ENCODE peak calls at places on chromosomes 16 and 17, in seven cellular contexts. T, X, U, W, Q, K and D are unnamed samples.

GRCh38 chr16:65015577-65015976 is 106.3 kb downstream of the CDH11 start:
- DNase-seq in K (peak), X (no peak), Q (no peak), U (no peak), T (no peak), W (no peak), D (no peak)

GRCh38 chr17:46841561-46842379 is 9.6 kb upstream of the WNT9B start:
- DNase-seq in X (peak), W (no peak), T (no peak), Q (no peak), K (no peak), U (no peak), D (no peak)

GRCh38 chr17:47801176-47801765 is 20.3 kb downstream of the OSBPL7 start:
- DNase-seq in X (no peak), W (no peak), K (no peak), T (no peak), U (no peak), Q (no peak), D (no peak)

GRCh38 chr17:69870091-69870530 is 204.9 kb upstream of the KCNJ16 start:
- DNase-seq in U (no peak), K (peak), W (peak), T (peak), X (no peak), Q (no peak), D (no peak)

GRCh38 chr17:51435641-51436091 is 175.3 kb downstream of the UTP18 start:
- DNase-seq in T (peak), X (peak), Q (no peak), K (no peak), U (no peak), W (no peak), D (peak)

GRCh38 chr16:2159052-2159838 is 3.7 kb downstream of the TRAF7 start:
- DNase-seq in X (no peak), T (no peak), U (peak), K (peak), W (no peak), Q (peak), D (no peak)

GRCh38 chr17:76360461-76360860 is 6.7 kb upstream of the PRPSAP1 start:
- DNase-seq in W (no peak), U (no peak), T (no peak), X (no peak), Q (no peak), K (no peak), D (no peak)

GRCh38 chr17:21283482-21284318 is 811 bp upstream of the MAP2K3 start:
- DNase-seq in X (peak), W (no peak), U (peak), Q (peak), T (no peak), K (no peak), D (no peak)

GRCh38 chr16:1109648-1110047 is 13.6 kb upstream of the C1QTNF8 start:
- DNase-seq in U (no peak), Q (no peak), K (no peak), X (no peak), T (no peak), W (no peak), D (no peak)

GRCh38 chr17:75758131-75758905 is 6.7 kb downstream of the GALK1 start:
- DNase-seq in Q (no peak), X (no peak), U (no peak), K (no peak), T (no peak), W (no peak), D (no peak)

GRCh38 chr17:149231-149630 is 11.9 kb downstream of the SCGB1C2 start:
- DNase-seq in K (no peak), Q (no peak), U (no peak), X (no peak), W (no peak), T (no peak), D (no peak)

GRCh38 chr17:17032131-17032692 is 10.0 kb upstream of the MPRIP start:
- DNase-seq in K (peak), W (no peak), U (no peak), X (peak), T (no peak), Q (peak), D (no peak)

GRCh38 chr17:59830007-59830630 is 62.6 kb downstream of the TUBD1 start:
- DNase-seq in Q (peak), K (peak), W (no peak), X (no peak), T (no peak), U (no peak), D (no peak)

GRCh38 chr16:11423315-11424117 is 78.3 kb downstream of the RMI2 start:
- DNase-seq in W (no peak), U (no peak), X (no peak), K (no peak), Q (no peak), T (no peak), D (no peak)

GRCh38 chr17:39814497-39814896 is 49.6 kb downstream of the IKZF3 start:
- DNase-seq in Q (no peak), W (no peak), U (no peak), K (no peak), X (no peak), T (no peak), D (no peak)

GRCh38 chr16:85037050-85037410 is 9.4 kb downstream of the KIAA0513 start:
- DNase-seq in K (peak), X (no peak), W (peak), T (no peak), Q (peak), U (peak), D (no peak)

GRCh38 chr16:46932802-46933201 is 40.7 kb downstream of the DNAJA2 start:
- DNase-seq in X (peak), W (no peak), K (no peak), Q (no peak), U (no peak), T (peak), D (no peak)

GRCh38 chr17:9274119-9274445 is 252.8 kb downstream of the NTN1 start:
- DNase-seq in X (no peak), Q (no peak), K (no peak), W (no peak), U (no peak), T (no peak), D (no peak)

GRCh38 chr17:57379237-57380054 is 123.1 kb downstream of the MSI2 start:
- DNase-seq in U (no peak), T (no peak), K (peak), W (no peak), X (no peak), Q (peak), D (no peak)

GRCh38 chr17:37849617-37849972 is 74.6 kb upstream of the TBC1D3K start:
- DNase-seq in W (no peak), Q (no peak), K (no peak), X (no peak), U (no peak), T (no peak), D (no peak)

GRCh38 chr17:66655861-66656260 is 179.1 kb upstream of the CACNG5 start:
- DNase-seq in T (no peak), Q (no peak), U (no peak), X (no peak), W (no peak), K (peak), D (no peak)

GRCh38 chr16:82755570-82756282 is 129.0 kb downstream of the CDH13 start:
- DNase-seq in T (no peak), Q (peak), X (no peak), U (no peak), W (no peak), K (peak), D (no peak)

GRCh38 chr17:40622509-40622928 is 25.1 kb downstream of the SMARCE1 start:
- DNase-seq in T (no peak), X (no peak), W (no peak), U (no peak), K (no peak), Q (no peak), D (no peak)

GRCh38 chr16:57577691-57578224 is 35.3 kb downstream of the ADGRG5 start:
- DNase-seq in U (peak), T (no peak), X (no peak), Q (no peak), W (no peak), K (no peak), D (no peak)

GRCh38 chr17:73013299-73013698 is 79.2 kb downstream of the SLC39A11 start:
- DNase-seq in Q (no peak), X (no peak), W (no peak), K (peak), U (no peak), T (no peak), D (no peak)

GRCh38 chr17:8253801-8254200 is 4.7 kb downstream of the PFAS start:
- DNase-seq in Q (no peak), K (peak), T (no peak), U (no peak), X (peak), W (no peak), D (no peak)
- TF ChIP-seq CTCF in Q (peak), K (peak), T (peak), U (no peak), X (peak), W (no peak), D (peak)

DNA sequence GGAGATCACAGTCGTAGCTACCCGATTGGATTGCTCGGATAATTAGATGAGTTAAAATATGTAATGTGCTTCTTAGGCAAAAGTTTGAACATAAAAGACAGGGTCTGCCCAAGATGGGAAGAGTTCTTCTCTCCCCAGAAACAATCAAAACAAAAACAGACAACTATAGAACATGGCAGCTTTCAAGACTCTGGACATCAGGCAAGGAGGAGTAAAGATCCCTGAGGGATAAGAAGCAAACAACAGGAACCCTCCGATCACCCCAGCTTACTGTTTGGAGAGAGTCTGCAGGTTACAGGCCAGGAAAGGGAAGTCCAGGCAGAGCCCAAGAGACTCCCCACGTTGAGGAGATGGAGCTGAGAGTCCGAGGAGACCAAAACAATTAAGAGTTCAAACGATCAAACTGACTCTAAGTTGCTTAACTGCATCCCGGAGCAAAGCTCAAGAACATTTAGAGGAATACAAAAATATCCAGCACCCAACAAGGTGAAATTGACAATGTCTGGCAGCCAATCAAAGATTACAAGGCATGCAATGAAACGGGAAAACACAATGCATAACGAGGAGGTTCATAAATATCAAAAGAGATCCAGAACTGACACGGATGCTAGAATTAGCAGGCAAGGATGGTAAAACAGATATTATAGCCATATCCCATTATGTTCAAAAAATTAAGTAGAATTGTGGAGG is 3.9 kb downstream of the ASGR2 start:
- DNase-seq in Q (no peak), T (no peak), W (no peak), X (no peak), K (no peak), U (no peak), D (no peak)
- H3K4me3 ChIP-seq in Q (no peak), T (no peak), W (no peak), X (no peak), K (no peak), U (no peak), D (no peak)

GRCh38 chr16:60642956-60643355 is 1393.3 kb downstream of the CDH8 start:
- DNase-seq in T (no peak), W (no peak), U (no peak), X (no peak), K (peak), Q (no peak), D (no peak)

GRCh38 chr16:60646631-60647030 is 1389.6 kb downstream of the CDH8 start:
- DNase-seq in K (no peak), X (no peak), W (no peak), U (no peak), T (no peak), Q (no peak), D (no peak)

GRCh38 chr16:60648260-60648659 is 1388.0 kb downstream of the CDH8 start:
- DNase-seq in U (no peak), T (no peak), W (no peak), Q (no peak), K (peak), X (no peak), D (no peak)

GRCh38 chr16:60641067-60641466 is 1395.2 kb downstream of the CDH8 start:
- DNase-seq in X (no peak), K (no peak), T (no peak), Q (peak), W (no peak), U (no peak), D (no peak)

GRCh38 chr16:60645541-60645940 is 1390.7 kb downstream of the CDH8 start:
- DNase-seq in T (no peak), K (no peak), U (no peak), X (no peak), W (no peak), Q (no peak), D (no peak)
- TF ChIP-seq CTCF in T (no peak), K (no peak), U (no peak), X (no peak), W (no peak), Q (no peak), D (no peak)

DNA sequence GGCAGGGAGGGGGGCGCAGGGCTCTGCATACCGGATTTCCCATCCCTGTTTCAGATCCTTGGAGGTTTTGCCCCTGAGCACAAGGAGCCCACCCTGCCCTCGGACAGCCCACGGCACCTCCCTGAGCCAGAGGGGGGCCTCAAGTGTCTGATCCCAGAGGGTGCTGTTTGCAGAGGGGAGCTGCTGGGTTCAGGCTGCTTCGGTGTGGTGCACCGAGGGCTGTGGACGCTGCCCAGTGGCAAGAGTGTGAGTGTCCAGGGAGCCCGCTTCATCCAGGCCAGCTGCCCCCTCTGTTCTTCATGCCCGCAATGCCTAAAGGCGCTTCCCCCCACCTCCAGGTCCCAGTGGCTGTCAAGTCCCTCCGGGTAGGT is 2.5 kb downstream of the TNK1 start:
- DNase-seq in Q (no peak), T (no peak), U (no peak), X (no peak), K (no peak), W (no peak), D (no peak)
- H3K4me3 ChIP-seq in Q (no peak), T (no peak), U (peak), X (no peak), K (no peak), W (peak), D (no peak)

GRCh38 chr16:67844441-67844840 is 2.3 kb upstream of the NUTF2 start:
- DNase-seq in T (no peak), Q (no peak), K (no peak), U (no peak), W (no peak), X (no peak), D (no peak)
- TF ChIP-seq CTCF in T (no peak), Q (no peak), K (no peak), U (no peak), W (no peak), X (no peak), D (no peak)